ENCODE peak calls at places on chromosomes 11 and 22, in ten cellular contexts. W is CD4-positive, alpha-beta memory T cell; X is stromal cell of bone marrow; I is stimulated activated CD4-positive, alpha-beta T cell treated with anti-CD3 and anti-CD28 coated beads, Interleukin-15, amount 100 ng/mL, for 1 hour; Q is activated CD4-positive, alpha-beta T cell treated with anti-CD3 and anti-CD28 coated beads, Interleukin-2, amount 10 ng/mL, durations not matched to agents 7 days and 5 days; E is activated CD4-positive, CD25-positive, alpha-beta regulatory T cell treated with anti-CD3 and anti-CD28 coated beads, Interleukin-2, amount 50 U/mL, for 72 hours; T is NT2/D1; P is activated T-helper 9 cell treated with anti-CD3 and anti-CD28 coated beads, Interleukin-2, amount 50 U/mL, for 16 hours; Y is ureter; H is left ventricle myocardium superior. M is an unnamed sample.

GRCh38 chr11:1197886-1198765 is 24.7 kb upstream of the MUC5B start:
- DNase-seq in W (no peak), H (peak; percentile 21), E (peak; percentile 26), T (no peak), X (no peak), P (no peak), I (no peak), Y (no peak), Q (no peak), M (peak; percentile 24)

GRCh38 chr11:129282634-129283033 is 90.5 kb upstream of the ARHGAP32 start:
- DNase-seq in P (no peak), E (no peak), I (no peak), Y (no peak), T (no peak), Q (no peak), X (no peak), W (no peak), H (no peak), M (no peak)

GRCh38 chr11:64292458-64293254 is 1.6 kb downstream of the KCNK4 start:
- DNase-seq in P (no peak), H (no peak), Q (no peak), T (no peak), W (no peak), X (no peak), I (no peak), E (no peak), Y (no peak), M (no peak)

GRCh38 chr22:18028817-18029527 is 4.6 kb upstream of the MICAL3 start:
- DNase-seq in T (no peak), X (no peak), H (no peak), P (no peak), Y (no peak), E (no peak), I (no peak), Q (no peak), W (no peak), M (no peak)

GRCh38 chr22:29609139-29609538 is 5.7 kb downstream of the NF2 start:
- DNase-seq in E (no peak), Q (no peak), I (no peak), X (no peak), H (no peak), P (no peak), W (no peak), T (no peak), Y (no peak), M (no peak)

GRCh38 chr22:22968366-22968765 is 80.8 kb downstream of the IGLL5 start:
- DNase-seq in T (no peak), E (no peak), Q (no peak), Y (no peak), P (no peak), W (no peak), X (no peak), I (no peak), H (no peak), M (no peak)

GRCh38 chr11:61830318-61831105 is 2.4 kb downstream of the FADS2 start:
- DNase-seq in H (no peak), I (no peak), Y (peak; percentile 63), T (no peak), W (no peak), P (no peak), X (no peak), E (no peak), Q (no peak), M (no peak)

GRCh38 chr22:36406139-36406538 is 18.4 kb upstream of the MYH9 start:
- DNase-seq in E (no peak), X (no peak), P (no peak), I (no peak), Y (no peak), H (no peak), Q (no peak), W (no peak), T (no peak), M (no peak)

GRCh38 chr11:35746356-35747153 is 84.0 kb downstream of the TRIM44 start:
- DNase-seq in Y (no peak), I (no peak), W (no peak), P (no peak), Q (no peak), T (no peak), E (no peak), H (no peak), X (peak; percentile 14), M (no peak)

GRCh38 chr11:64848779-64849599 is 4.5 kb upstream of the CDC42BPG start:
- DNase-seq in I (no peak), Q (no peak), T (no peak), X (no peak), W (no peak), E (no peak), P (no peak), Y (no peak), H (no peak), M (peak; percentile 89)

GRCh38 chr11:122977455-122978302 is 4.0 kb downstream of the BSX start:
- DNase-seq in T (no peak), I (no peak), Q (no peak), W (no peak), E (no peak), P (no peak), Y (no peak), X (no peak), H (no peak), M (no peak)

GRCh38 chr11:75230621-75231020 is 10.0 kb upstream of the TPBGL start:
- DNase-seq in X (no peak), T (no peak), Y (no peak), Q (no peak), E (no peak), P (no peak), H (no peak), I (no peak), W (no peak), M (no peak)

GRCh38 chr11:72350752-72351151 is 83.6 kb downstream of the CLPB start:
- DNase-seq in Q (no peak), Y (no peak), T (no peak), E (no peak), X (no peak), H (no peak), I (no peak), W (no peak), P (no peak), M (no peak)